ENCODE peak calls at places on chromosomes 6 and 20, in seven cellular contexts. R is GM12878, K is SK-N-SH, A is HepG2, O is H1, X is GM12892, P is K562. U is an unnamed sample.

GRCh38 chr6:93786474-93787330 is 367.3 kb upstream of the EPHA7 start:
- DNase-seq in R (no peak), O (peak; percentile 76), A (no peak), X (no peak), P (no peak), K (no peak), U (no peak)

GRCh38 chr6:135938588-135939215 is 87.2 kb downstream of the PDE7B start:
- DNase-seq in X (no peak), A (peak; percentile 8), P (peak; percentile 28), R (no peak), K (peak; percentile 33), O (no peak), U (no peak)

GRCh38 chr20:63096681-63097335 is 90.0 kb upstream of the BHLHE23 start:
- DNase-seq in P (no peak), A (no peak), R (no peak), X (no peak), K (no peak), O (no peak), U (no peak)

GRCh38 chr6:85185977-85186376 is 263.9 kb upstream of the NT5E start:
- DNase-seq in K (no peak), A (no peak), O (no peak), R (no peak), P (no peak), X (no peak), U (no peak)

GRCh38 chr6:156563710-156564109 is 213.5 kb upstream of the ARID1B start:
- DNase-seq in P (no peak), O (no peak), R (no peak), A (no peak), X (no peak), K (peak; percentile 28), U (no peak)

GRCh38 chr20:23068283-23068682 is 17.8 kb downstream of the CD93 start:
- DNase-seq in X (no peak), K (no peak), P (no peak), A (no peak), R (no peak), O (no peak), U (no peak)

GRCh38 chr20:16049478-16050093 is 523.7 kb downstream of the KIF16B start:
- DNase-seq in X (no peak), P (no peak), A (no peak), K (no peak), R (no peak), O (no peak), U (no peak)

GRCh38 chr20:35015863-35016193 is 60.2 kb downstream of the MYH7B start:
- DNase-seq in O (no peak), P (no peak), A (no peak), X (no peak), R (no peak), K (no peak), U (no peak)

GRCh38 chr6:116087437-116088027 is 13.1 kb upstream of the NT5DC1 start:
- DNase-seq in K (no peak), A (no peak), X (no peak), P (no peak), R (peak; percentile 92), O (no peak), U (no peak)

GRCh38 chr20:32230707-32231106 is 23.0 kb downstream of the POFUT1 start:
- DNase-seq in A (no peak), K (no peak), X (no peak), P (no peak), O (no peak), R (no peak), U (no peak)

GRCh38 chr6:149046822-149047246 is 270.7 kb upstream of the TAB2 start:
- DNase-seq in O (no peak), P (no peak), X (no peak), A (no peak), R (no peak), K (no peak), U (no peak)

GRCh38 chr20:49320460-49320859 is 42.6 kb upstream of the ZNFX1 start:
- DNase-seq in X (no peak), K (peak; percentile 55), A (peak; percentile 47), O (no peak), P (no peak), R (no peak), U (no peak)

GRCh38 chr6:146914563-146915483 is 289.4 kb upstream of the STXBP5 start:
- DNase-seq in P (peak; percentile 70), O (no peak), X (no peak), K (peak; percentile 8), R (no peak), A (no peak), U (no peak)

GRCh38 chr6:6748001-6748400 is 159.5 kb downstream of the LY86 start:
- DNase-seq in K (no peak), A (no peak), O (no peak), X (no peak), R (no peak), P (no peak), U (no peak)

GRCh38 chr6:92777146-92777740 is 642.1 kb downstream of the EPHA7 start:
- DNase-seq in A (peak; percentile 12), P (no peak), K (no peak), R (no peak), X (no peak), O (no peak), U (no peak)

GRCh38 chr20:63119451-63120285 is 96.3 kb downstream of the YTHDF1 start:
- DNase-seq in R (no peak), O (no peak), X (no peak), A (no peak), K (no peak), P (no peak), U (no peak)

GRCh38 chr20:43572891-43573290 is 14.1 kb downstream of the SGK2 start:
- DNase-seq in K (no peak), A (no peak), R (no peak), P (no peak), O (no peak), X (no peak), U (no peak)

GRCh38 chr6:9499709-9500108 is 915.2 kb downstream of the TFAP2A start:
- DNase-seq in O (no peak), X (no peak), P (no peak), K (no peak), R (no peak), A (no peak), U (no peak)

GRCh38 chr6:26296556-26296856 is 68.5 kb upstream of the BTN3A2 start:
- DNase-seq in R (no peak), O (no peak), X (no peak), A (no peak), P (no peak), K (no peak), U (no peak)

DNA sequence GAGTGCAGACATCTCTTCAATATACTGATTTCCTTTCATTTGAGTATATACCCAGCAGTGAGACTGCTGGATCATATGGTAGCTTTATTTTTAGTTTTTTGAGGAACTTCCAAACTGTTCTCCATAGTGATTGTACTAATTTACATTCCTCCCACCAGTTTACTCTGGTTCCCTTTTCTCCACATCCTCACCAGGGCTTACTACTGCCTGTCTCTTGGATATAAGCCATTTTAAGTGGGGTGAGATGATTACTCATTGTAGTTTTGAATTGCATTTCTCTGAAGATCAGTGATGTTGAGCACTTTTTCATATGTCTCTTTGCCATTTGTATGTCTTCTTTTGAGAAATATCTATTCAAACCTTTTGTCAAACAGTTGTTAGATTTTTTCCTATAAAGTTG is 64.9 kb upstream of the HMGCLL1 start:
- DNase-seq in K (no peak), P (no peak), A (no peak), O (no peak), X (no peak), R (no peak), U (no peak)
- TF ChIP-seq TAF1 in K (no peak), P (no peak), A (no peak), O (no peak), X (no peak), R (no peak), U (no peak)

GRCh38 chr6:89693207-89693606 is 54.7 kb upstream of the LYRM2 start:
- DNase-seq in R (no peak), P (no peak), A (no peak), O (no peak), K (no peak), X (no peak), U (no peak)

GRCh38 chr6:89690944-89691324 is 52.4 kb upstream of the LYRM2 start:
- DNase-seq in O (no peak), K (no peak), R (no peak), X (no peak), P (no peak), A (no peak), U (no peak)

GRCh38 chr6:89689732-89690131 is 51.2 kb upstream of the LYRM2 start:
- DNase-seq in P (no peak), O (peak; percentile 43), K (no peak), X (no peak), R (no peak), A (no peak), U (no peak)

GRCh38 chr6:89694428-89694827 is 55.9 kb upstream of the LYRM2 start:
- DNase-seq in O (no peak), X (no peak), A (no peak), P (no peak), K (no peak), R (no peak), U (no peak)

DNA sequence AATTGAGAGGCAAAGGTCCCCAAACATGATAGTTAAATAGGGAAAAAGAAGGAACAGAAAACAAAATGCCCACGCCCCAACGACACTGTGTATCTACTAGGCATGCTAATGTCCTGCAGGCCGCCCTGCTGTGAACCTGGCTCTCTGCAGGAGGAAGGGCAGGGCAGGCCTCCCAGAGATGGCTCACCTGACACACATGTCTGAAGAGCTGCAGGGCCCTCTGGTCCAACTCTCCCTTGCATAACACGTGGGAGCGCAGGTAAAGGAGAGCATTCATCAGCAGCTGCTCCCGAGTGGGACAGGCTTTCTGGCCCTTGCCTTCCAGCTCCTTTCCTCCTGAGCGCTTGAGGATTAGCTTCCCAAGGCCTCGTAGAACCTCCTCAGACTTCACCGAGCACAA is 53.7 kb upstream of the LYRM2 start:
- DNase-seq in R (no peak), A (no peak), X (no peak), K (no peak), O (no peak), P (no peak), U (no peak)
- TF ChIP-seq TAF1 in R (no peak), A (no peak), X (no peak), K (no peak), O (no peak), P (no peak), U (no peak)

DNA sequence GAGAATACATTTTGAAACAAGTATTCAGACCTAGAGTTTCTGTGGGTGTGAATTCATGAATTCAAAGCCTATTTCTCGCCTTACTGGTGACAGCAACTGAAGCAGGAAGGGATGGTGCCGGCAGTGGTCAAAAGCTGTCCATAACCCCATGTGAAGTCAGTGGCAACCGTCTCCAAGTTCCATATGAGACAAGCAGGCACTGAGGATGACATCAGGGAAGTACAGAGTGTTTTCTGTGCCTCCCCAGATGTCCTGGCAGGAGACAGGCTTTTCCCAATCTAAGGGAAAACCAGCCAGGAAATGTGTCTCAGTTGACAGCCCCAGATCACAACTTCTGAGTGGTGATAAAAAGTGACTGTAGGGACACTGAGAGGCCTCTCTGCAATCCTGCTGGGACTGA is 66.6 kb downstream of the HIVEP2 start:
- DNase-seq in O (no peak), X (no peak), A (no peak), R (no peak), P (no peak), K (no peak), U (no peak)
- TF ChIP-seq TAF1 in O (no peak), X (no peak), A (no peak), R (no peak), P (no peak), K (no peak), U (no peak)

DNA sequence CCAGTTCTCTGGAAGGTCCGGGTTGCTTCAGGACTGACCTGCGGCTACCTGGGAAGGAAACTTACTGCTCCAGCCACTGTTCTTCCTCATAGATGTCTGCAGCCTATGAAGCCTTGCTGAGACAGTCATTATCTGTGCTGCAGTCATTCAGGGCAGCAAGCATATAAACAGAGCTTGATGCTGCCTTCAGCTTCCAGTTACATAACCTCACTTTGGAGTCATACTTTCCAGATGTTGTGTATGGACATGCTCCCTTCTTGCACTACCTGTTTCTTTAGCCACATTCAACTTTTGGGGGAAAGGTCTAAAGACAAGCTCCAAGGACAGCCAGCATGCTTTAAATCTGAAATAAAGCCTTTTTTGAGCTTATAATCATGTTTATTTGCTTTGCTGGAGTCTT is 98.1 kb downstream of the SLC24A3 start:
- DNase-seq in O (no peak), K (no peak), R (no peak), A (no peak), X (no peak), P (no peak), U (no peak)
- TF ChIP-seq TAF1 in O (no peak), K (no peak), R (no peak), A (no peak), X (no peak), P (no peak), U (no peak)